ENCODE peak calls at places on chromosomes 2 and 18, in ten cellular contexts. V is tibial nerve, H is aorta, T is GM23248, Z is tibial artery, O is IMR-90, C is hepatocyte, Q is kidney, M is stomach, R is fibroblast of lung. Y is an unnamed sample. For H3K4me1 and H3K36me3, the result is how much of the 10 kb centered on the place peaks cover.

GRCh38 chr2:176830362-176830761 is 382.2 kb upstream of the HNRNPA3 start:
- DNase-seq in T (peak), M (no peak), H (no peak), Z (no peak), O (no peak), V (no peak), R (no peak), Q (no peak), C (no peak), Y (no peak)

GRCh38 chr2:121358291-121358690 is 73.3 kb upstream of the TFCP2L1 start:
- DNase-seq in V (no peak), H (no peak), M (no peak), Z (no peak), O (no peak), T (no peak), Q (no peak), C (no peak), R (no peak), Y (no peak)

GRCh38 chr2:158414538-158414937 is 42.0 kb downstream of the CCDC148 start:
- DNase-seq in C (no peak), Q (no peak), O (peak), V (no peak), R (peak), M (no peak), T (peak), H (no peak), Z (no peak), Y (no peak)

GRCh38 chr2:16900405-16901025 is 234.9 kb upstream of the CYRIA start:
- DNase-seq in O (no peak), T (peak), M (peak), C (peak), V (no peak), R (peak), Q (no peak), H (no peak), Z (no peak), Y (no peak)

GRCh38 chr2:209974566-209974965 is 27.9 kb upstream of the RPE start:
- DNase-seq in C (no peak), O (no peak), T (peak), M (no peak), V (no peak), R (no peak), Z (no peak), Q (no peak), H (no peak), Y (no peak)

GRCh38 chr18:54742654-54743053 is 85.6 kb upstream of the RAB27B start:
- DNase-seq in Q (peak), M (peak), V (peak), O (peak), H (peak), Z (no peak), T (peak), C (peak), R (peak), Y (no peak)

GRCh38 chr18:31497711-31498449 is at the start of gene DSG2:
- DNase-seq in O (no peak), T (peak), M (peak), C (peak), V (no peak), H (no peak), R (peak), Q (peak), Z (no peak), Y (peak)

GRCh38 chr18:23876921-23877320 is 137.6 kb upstream of the TTC39C start:
- DNase-seq in V (no peak), T (no peak), O (no peak), M (no peak), H (no peak), C (no peak), Z (no peak), Q (no peak), R (no peak), Y (no peak)

GRCh38 chr18:12861637-12862036 is 22.4 kb downstream of the PTPN2 start:
- DNase-seq in R (no peak), T (no peak), V (no peak), H (no peak), C (no peak), Z (no peak), O (no peak), Q (no peak), M (no peak), Y (no peak)

GRCh38 chr2:1550076-1550475 is 136.8 kb downstream of the TPO start:
- DNase-seq in Z (no peak), H (no peak), M (no peak), V (no peak), R (no peak), T (no peak), Q (peak), O (no peak), C (peak), Y (no peak)

GRCh38 chr2:155364766-155365165 is 666.3 kb downstream of the KCNJ3 start:
- DNase-seq in Z (no peak), T (no peak), O (no peak), Q (no peak), M (no peak), R (no peak), C (no peak), H (no peak), V (no peak), Y (no peak)

GRCh38 chr2:196967126-196967525 is 40.6 kb upstream of the PGAP1 start:
- DNase-seq in R (peak), M (no peak), C (no peak), T (peak), H (no peak), V (no peak), Z (no peak), Q (no peak), O (peak), Y (no peak)

GRCh38 chr2:113890253-113891235 is 655 bp downstream of the ACTR3 start:
- DNase-seq in R (peak), C (peak), H (peak), V (peak), M (peak), Q (peak), T (peak), Z (peak), O (peak), Y (peak)

GRCh38 chr2:207239222-207239674 is 73.5 kb upstream of the KLF7 start:
- DNase-seq in O (peak), T (peak), R (peak), Q (peak), H (peak), V (peak), Z (peak), M (peak), C (peak), Y (no peak)

GRCh38 chr2:170815311-170815710 is 1.4 kb upstream of the GAD1 start:
- DNase-seq in R (no peak), O (no peak), H (no peak), Q (no peak), V (no peak), C (no peak), Z (no peak), M (no peak), T (no peak), Y (no peak)

GRCh38 chr18:62950246-62950645 is 234.9 kb downstream of the PHLPP1 start:
- DNase-seq in V (no peak), H (no peak), M (no peak), Z (no peak), Q (no peak), T (no peak), C (no peak), O (no peak), R (no peak), Y (no peak)

GRCh38 chr2:97751752-97752151 is 38.4 kb downstream of the ZAP70 start:
- DNase-seq in R (peak), V (no peak), O (peak), Q (no peak), M (no peak), C (no peak), Z (no peak), T (no peak), H (no peak), Y (no peak)

GRCh38 chr18:43563780-43564179 is 286.5 kb upstream of the SYT4 start:
- DNase-seq in Z (no peak), Q (no peak), R (peak), O (peak), V (no peak), T (peak), C (peak), M (peak), H (no peak), Y (no peak)

GRCh38 chr2:152098033-152098797 is 629 bp downstream of the CACNB4 start:
- DNase-seq in R (no peak), H (peak), M (peak), T (peak), Q (peak), V (no peak), O (no peak), Z (peak), C (peak), Y (peak)

GRCh38 chr2:98936133-98936916 is at the start of gene CRACDL:
- DNase-seq in C (peak), R (peak), O (no peak), Z (no peak), H (no peak), M (no peak), V (no peak), Q (peak), T (peak), Y (peak)

GRCh38 chr2:26561918-26562810 is 79.0 kb downstream of the CIB4 start:
- DNase-seq in M (peak), Z (peak), C (no peak), T (peak), H (peak), V (no peak), R (peak), Q (peak), O (no peak), Y (peak)

GRCh38 chr18:55387139-55387984 is 200.6 kb downstream of the TCF4 start:
- DNase-seq in V (no peak), O (no peak), Q (no peak), T (no peak), C (no peak), Z (no peak), M (no peak), R (peak), H (no peak), Y (no peak)

GRCh38 chr2:171522057-171522803 is at the start of gene CYBRD1:
- DNase-seq in Z (peak), R (peak), T (peak), H (peak), M (peak), C (peak), O (peak), Q (peak), V (peak), Y (peak)

GRCh38 chr18:44696892-44697291 is 16.2 kb downstream of the SETBP1 start:
- DNase-seq in R (peak), V (no peak), Z (no peak), O (no peak), C (peak), M (peak), H (no peak), T (peak), Q (no peak), Y (no peak)

GRCh38 chr18:944440-944839 is 39.8 kb downstream of the ADCYAP1 start:
- DNase-seq in Q (no peak), H (no peak), C (no peak), R (peak), O (peak), T (peak), M (no peak), V (no peak), Z (no peak), Y (no peak)

GRCh38 chr2:185738679-185739472 is at the start of gene FSIP2:
- DNase-seq in T (peak), M (peak), C (peak), O (peak), H (peak), R (peak), Z (peak), V (peak), Q (peak), Y (peak)

GRCh38 chr2:25293145-25293544 is 48.6 kb downstream of the DNMT3A start:
- DNase-seq in M (no peak), O (peak), C (no peak), R (peak), H (no peak), Q (no peak), T (no peak), Z (no peak), V (no peak), Y (no peak)
- H3K4me1 ChIP-seq in M (under half), O (under half), C (under half), R (under half), H (under half), Q (under half), T (under half), Z (under half), V (under half), Y (under half)

DNA sequence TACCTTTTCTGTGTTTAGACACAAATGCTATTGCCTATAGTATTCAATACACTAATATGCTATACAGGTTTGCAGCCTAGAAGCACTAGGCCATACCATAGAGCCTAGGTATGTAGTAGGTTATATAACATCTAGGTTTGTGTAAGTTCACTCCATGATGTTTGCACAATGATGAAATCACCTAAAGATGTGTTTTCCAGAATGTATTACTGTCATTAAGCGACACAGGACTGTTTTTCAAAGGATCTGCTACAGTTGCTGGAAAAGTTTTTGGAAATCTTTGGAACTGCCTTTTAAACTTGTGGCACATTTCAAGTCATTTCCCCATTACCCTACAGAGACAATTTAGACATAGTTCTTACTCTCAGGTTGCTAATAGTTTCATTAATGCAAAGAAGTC is 9.3 kb downstream of the PSMD1 start:
- DNase-seq in O (no peak), C (no peak), T (no peak), Z (no peak), M (no peak), R (no peak), V (no peak), Q (no peak), H (no peak), Y (no peak)
- H3K36me3 ChIP-seq in O (under half), C (under half), T (half or more), Z (half or more), M (half or more), R (under half), V (half or more), Q (under half), H (under half), Y (half or more)

DNA sequence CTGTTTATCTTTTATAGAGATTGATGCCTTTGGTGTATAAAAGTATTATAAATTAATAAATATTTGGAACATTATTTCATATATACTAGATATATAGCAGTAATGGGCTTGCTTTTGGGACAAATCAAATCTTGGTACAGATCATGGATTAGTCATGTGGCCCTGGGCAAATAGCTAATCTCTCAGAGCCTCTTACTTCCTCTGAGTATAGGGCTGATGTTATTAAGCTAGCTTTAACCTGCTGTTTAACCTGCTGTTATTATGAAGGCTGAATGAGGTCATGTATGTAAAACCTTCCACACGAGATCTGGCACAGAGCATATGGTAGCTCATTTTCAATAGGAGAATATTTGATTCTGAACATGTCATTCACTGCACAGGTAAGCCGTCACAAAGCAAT is 5.7 kb downstream of the ITGB6 start:
- DNase-seq in T (peak), V (no peak), R (no peak), C (no peak), M (no peak), Q (no peak), Z (no peak), O (no peak), H (no peak), Y (no peak)
- H3K4me1 ChIP-seq in T (under half), V (under half), R (under half), C (under half), M (under half), Q (under half), Z (under half), O (under half), H (under half), Y (under half)

DNA sequence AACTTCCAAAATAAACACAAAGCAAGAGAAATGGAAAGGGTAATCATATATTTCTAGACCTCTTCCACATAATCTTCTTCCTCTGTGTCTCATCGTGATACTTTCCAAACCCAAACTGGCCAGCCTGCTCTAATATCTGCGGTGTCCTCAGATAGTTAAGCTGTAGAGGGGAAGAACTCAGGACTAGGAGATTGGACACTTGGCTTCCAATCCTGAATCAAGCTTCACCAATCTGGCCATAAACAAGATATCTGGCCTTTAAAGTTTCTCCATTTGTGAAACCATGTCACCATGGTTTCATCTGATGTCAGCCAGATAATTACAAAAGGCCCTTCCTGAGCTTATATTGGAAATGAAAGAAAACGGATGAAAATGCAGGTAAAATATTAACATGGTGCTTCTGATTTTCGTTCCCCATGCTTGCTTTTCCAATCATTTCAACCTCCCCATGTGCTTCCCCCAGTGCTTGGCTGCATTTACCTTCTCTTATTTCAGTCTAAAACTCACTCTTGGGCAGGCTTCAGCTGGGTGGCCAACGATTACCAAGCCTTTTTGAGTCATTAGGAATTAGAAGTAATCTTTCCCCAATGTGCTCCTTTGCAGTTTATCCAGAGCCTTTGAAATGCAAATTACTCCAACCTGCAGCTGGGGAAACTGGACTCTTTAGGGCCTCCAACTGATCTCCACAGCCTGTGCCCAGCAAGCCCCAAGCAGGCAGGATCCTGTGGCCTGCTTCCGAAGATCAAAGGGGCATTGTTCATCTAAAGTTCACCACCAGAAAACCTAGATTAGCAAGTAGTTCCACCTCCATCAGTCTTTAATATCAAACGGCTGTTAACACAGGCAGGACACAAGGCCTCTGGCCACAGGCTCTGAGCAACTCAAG is 44.5 kb upstream of the MYCN start:
- DNase-seq in M (no peak), R (no peak), V (no peak), Q (no peak), Z (no peak), H (no peak), C (no peak), T (no peak), O (no peak), Y (no peak)
- H3K36me3 ChIP-seq in M (under half), R (under half), V (under half), Q (under half), Z (under half), H (under half), C (under half), T (under half), O (under half), Y (under half)

Y was measured in upper lobe of right lung.